ENCODE peak calls at places on chromosomes 3 and 15, in four cellular contexts. H, L, T and Q are unnamed samples.

GRCh38 chr3:11543141-11543947 is 100.4 kb downstream of the VGLL4 start:
- DNase-seq in H (no peak), L (no peak), T (no peak), Q (no peak)

GRCh38 chr3:145719118-145719517 is 441.9 kb downstream of the PLOD2 start:
- DNase-seq in H (no peak), L (no peak), T (peak; percentile 9), Q (no peak)

GRCh38 chr15:57865294-57865693 is 158.8 kb downstream of the POLR2M start:
- DNase-seq in H (no peak), L (no peak), T (no peak), Q (no peak)

GRCh38 chr3:81799403-81799802 is 38.0 kb upstream of the GBE1 start:
- DNase-seq in H (no peak), L (no peak), T (no peak), Q (no peak)

GRCh38 chr3:114380233-114380645 is 86.4 kb downstream of the TIGIT start:
- DNase-seq in H (no peak), L (no peak), T (no peak), Q (no peak)

GRCh38 chr15:74233864-74234597 is 2.1 kb upstream of the CCDC33 start:
- DNase-seq in H (no peak), L (no peak), T (no peak), Q (no peak)

GRCh38 chr3:135806342-135806741 is 159.2 kb upstream of the PPP2R3A start:
- DNase-seq in H (no peak), L (no peak), T (no peak), Q (no peak)

GRCh38 chr15:26972636-26973035 is 1.7 kb downstream of the GABRG3 start:
- DNase-seq in H (no peak), L (no peak), T (no peak), Q (no peak)

GRCh38 chr15:64749999-64750657 is 25.3 kb downstream of the RBPMS2 start:
- DNase-seq in H (peak; percentile 18), L (no peak), T (no peak), Q (no peak)

GRCh38 chr3:126474498-126475410 is 937 bp downstream of the ZXDC start:
- DNase-seq in H (peak; percentile 66), L (peak; percentile 22), T (peak; percentile 51), Q (no peak)

GRCh38 chr3:130800829-130801228 is 54.2 kb upstream of the PIK3R4 start:
- DNase-seq in H (peak; percentile 31), L (no peak), T (no peak), Q (no peak)

GRCh38 chr15:88635343-88635742 is 3.5 kb upstream of the ISG20 start:
- DNase-seq in H (no peak), L (no peak), T (peak; percentile 53), Q (no peak)

GRCh38 chr15:64060716-64061115 is 14.4 kb upstream of the DAPK2 start:
- DNase-seq in H (no peak), L (no peak), T (no peak), Q (no peak)

GRCh38 chr15:71434774-71435173 is 319.5 kb downstream of the THSD4 start:
- DNase-seq in H (no peak), L (no peak), T (no peak), Q (no peak)

GRCh38 chr15:94674251-94674650 is 442.9 kb downstream of the MCTP2 start:
- DNase-seq in H (no peak), L (no peak), T (no peak), Q (no peak)

GRCh38 chr3:157590273-157590672 is 87.1 kb upstream of the VEPH1 start:
- DNase-seq in H (no peak), L (no peak), T (no peak), Q (no peak)

GRCh38 chr3:161413127-161413854 is 42.0 kb upstream of the SPTSSB start:
- DNase-seq in H (no peak), L (no peak), T (no peak), Q (peak; percentile 7)

GRCh38 chr3:112101946-112102345 is 15.8 kb downstream of the C3orf52 start:
- DNase-seq in H (peak; percentile 83), L (no peak), T (no peak), Q (no peak)

GRCh38 chr3:189041482-189042090 is 130.2 kb upstream of the TPRG1 start:
- DNase-seq in H (peak; percentile 86), L (peak; percentile 50), T (peak; percentile 46), Q (no peak)

GRCh38 chr3:120177151-120177550 is 82.9 kb upstream of the GSK3B start:
- DNase-seq in H (peak; percentile 73), L (peak; percentile 13), T (no peak), Q (peak; percentile 18)

GRCh38 chr15:89098281-89098680 is 10.0 kb downstream of the ABHD2 start:
- DNase-seq in H (no peak), L (no peak), T (no peak), Q (no peak)

GRCh38 chr3:68648494-68648893 is 283.9 kb downstream of the TAFA4 start:
- DNase-seq in H (no peak), L (no peak), T (no peak), Q (no peak)

GRCh38 chr3:116028157-116028556 is 404.8 kb downstream of the GAP43 start:
- DNase-seq in H (no peak), L (no peak), T (no peak), Q (no peak)

GRCh38 chr3:66039590-66039887 is 821 bp upstream of the MAGI1 start:
- DNase-seq in H (peak; percentile 88), L (no peak), T (no peak), Q (no peak)

GRCh38 chr3:150146891-150147761 is 176.4 kb upstream of the PFN2 start:
- DNase-seq in H (no peak), L (no peak), T (peak; percentile 7), Q (peak; percentile 22)

GRCh38 chr3:107882881-107883280 is 207.9 kb downstream of the CD47 start:
- DNase-seq in H (no peak), L (no peak), T (no peak), Q (no peak)

GRCh38 chr3:177037241-177037640 is 160.0 kb downstream of the TBL1XR1 start:
- DNase-seq in H (no peak), L (no peak), T (no peak), Q (peak; percentile 9)

GRCh38 chr3:16801223-16801622 is 83.5 kb upstream of the PLCL2 start:
- DNase-seq in H (peak; percentile 41), L (no peak), T (peak; percentile 83), Q (no peak)

GRCh38 chr15:78075490-78076230 is 1.9 kb downstream of the TBC1D2B start:
- DNase-seq in H (peak; percentile 84), L (no peak), T (peak; percentile 84), Q (no peak)

GRCh38 chr3:52845157-52845556 is 10.3 kb upstream of the MUSTN1 start:
- DNase-seq in H (no peak), L (no peak), T (no peak), Q (peak; percentile 36)

GRCh38 chr15:60972866-60973265 is 256.2 kb downstream of the RORA start:
- DNase-seq in H (no peak), L (no peak), T (no peak), Q (no peak)

GRCh38 chr3:11661827-11662226 is 18.1 kb upstream of the VGLL4 start:
- DNase-seq in H (no peak), L (no peak), T (peak; percentile 87), Q (no peak)

GRCh38 chr3:61927332-61927731 is 366.0 kb downstream of the PTPRG start:
- DNase-seq in H (no peak), L (no peak), T (no peak), Q (peak; percentile 18)

GRCh38 chr3:151976211-151977050 is 103.0 kb downstream of the SUCNR1 start:
- DNase-seq in H (peak; percentile 74), L (no peak), T (peak; percentile 95), Q (peak; percentile 2)